ENCODE peak calls at places on chromosomes 16 and 17, in five cellular contexts. One of them, this sample, is unnamed.

GRCh38 chr16:820730-821129 is 20.2 kb upstream of the GNG13 start:
- DNase-seq in PC-9: no peak
- DNase-seq in neural progenitor cell: peak
- DNase-seq in HCT116: no peak
- DNase-seq in H9: no peak
- DNase-seq in this sample: no peak

GRCh38 chr17:74682028-74682427 is 30.7 kb downstream of the CD300LF start:
- DNase-seq in neural progenitor cell: no peak
- DNase-seq in H9: no peak
- DNase-seq in HCT116: no peak
- DNase-seq in PC-9: no peak
- DNase-seq in this sample: no peak

GRCh38 chr16:588639-588888 is 1.3 kb upstream of the RAB40C start:
- DNase-seq in HCT116: no peak
- DNase-seq in PC-9: peak
- DNase-seq in neural progenitor cell: peak
- DNase-seq in H9: no peak
- DNase-seq in this sample: peak

GRCh38 chr17:6589266-6589946 is 33.1 kb upstream of the PITPNM3 start:
- DNase-seq in PC-9: no peak
- DNase-seq in neural progenitor cell: no peak
- DNase-seq in HCT116: no peak
- DNase-seq in H9: no peak
- DNase-seq in this sample: no peak

GRCh38 chr17:20091161-20092029 is 82.2 kb downstream of the SPECC1 start:
- DNase-seq in PC-9: no peak
- DNase-seq in neural progenitor cell: no peak
- DNase-seq in HCT116: no peak
- DNase-seq in H9: no peak
- DNase-seq in this sample: peak

GRCh38 chr16:23905027-23905426 is 69.2 kb downstream of the PRKCB start:
- DNase-seq in neural progenitor cell: peak
- DNase-seq in HCT116: no peak
- DNase-seq in PC-9: peak
- DNase-seq in H9: peak
- DNase-seq in this sample: peak

GRCh38 chr16:85897384-85897783 is 1.6 kb upstream of the IRF8 start:
- DNase-seq in neural progenitor cell: no peak
- DNase-seq in H9: no peak
- DNase-seq in PC-9: no peak
- DNase-seq in HCT116: no peak
- DNase-seq in this sample: no peak

GRCh38 chr16:3443108-3444031 is at the start of the genes NAA60 and ZNF597:
- DNase-seq in HCT116: peak
- DNase-seq in PC-9: no peak
- DNase-seq in neural progenitor cell: peak
- DNase-seq in H9: peak
- DNase-seq in this sample: peak

GRCh38 chr16:27472091-27473020 is 70.4 kb downstream of the IL21R start:
- DNase-seq in HCT116: no peak
- DNase-seq in H9: no peak
- DNase-seq in PC-9: no peak
- DNase-seq in neural progenitor cell: no peak
- DNase-seq in this sample: peak

GRCh38 chr17:32610027-32610650 is 123.3 kb downstream of the CDK5R1 start:
- DNase-seq in HCT116: no peak
- DNase-seq in neural progenitor cell: peak
- DNase-seq in H9: peak
- DNase-seq in PC-9: no peak
- DNase-seq in this sample: no peak

GRCh38 chr16:30893082-30893743 is 664 bp downstream of the BCL7C start:
- DNase-seq in HCT116: no peak
- DNase-seq in H9: no peak
- DNase-seq in PC-9: no peak
- DNase-seq in neural progenitor cell: peak
- DNase-seq in this sample: no peak

GRCh38 chr16:19393226-19394074 is 24.2 kb upstream of the TMC5 start:
- DNase-seq in H9: no peak
- DNase-seq in PC-9: peak
- DNase-seq in neural progenitor cell: peak
- DNase-seq in HCT116: peak
- DNase-seq in this sample: peak

GRCh38 chr17:72931163-72931562 is 161.3 kb downstream of the SLC39A11 start:
- DNase-seq in HCT116: no peak
- DNase-seq in H9: peak
- DNase-seq in PC-9: no peak
- DNase-seq in neural progenitor cell: no peak
- DNase-seq in this sample: no peak

GRCh38 chr16:67277999-67278772 is 1.1 kb upstream of the PLEKHG4 start:
- DNase-seq in PC-9: no peak
- DNase-seq in HCT116: no peak
- DNase-seq in neural progenitor cell: no peak
- DNase-seq in H9: no peak
- DNase-seq in this sample: peak
- TF ChIP-seq CTCF in PC-9: no peak
- TF ChIP-seq CTCF in HCT116: no peak
- TF ChIP-seq CTCF in neural progenitor cell: no peak
- TF ChIP-seq CTCF in H9: no peak
- TF ChIP-seq CTCF in this sample: no peak

GRCh38 chr16:10989494-10989893 is 45.1 kb downstream of the CLEC16A start:
- DNase-seq in HCT116: no peak
- DNase-seq in neural progenitor cell: no peak
- DNase-seq in H9: no peak
- DNase-seq in PC-9: no peak
- DNase-seq in this sample: no peak
- H2AFZ ChIP-seq in HCT116: no peak
- H2AFZ ChIP-seq in neural progenitor cell: no peak
- H2AFZ ChIP-seq in H9: no peak
- H2AFZ ChIP-seq in PC-9: no peak
- H2AFZ ChIP-seq in this sample: no peak

GRCh38 chr17:16989953-16990860 is 18.3 kb upstream of the TNFRSF13B start:
- DNase-seq in H9: peak
- DNase-seq in HCT116: no peak
- DNase-seq in PC-9: no peak
- DNase-seq in neural progenitor cell: no peak
- DNase-seq in this sample: no peak
- H3K4me2 ChIP-seq in H9: no peak
- H3K4me2 ChIP-seq in HCT116: no peak
- H3K4me2 ChIP-seq in PC-9: no peak
- H3K4me2 ChIP-seq in neural progenitor cell: no peak
- H3K4me2 ChIP-seq in this sample: no peak

GRCh38 chr16:66898207-66898606 is 17.9 kb downstream of the PDP2 start:
- DNase-seq in neural progenitor cell: no peak
- DNase-seq in H9: no peak
- DNase-seq in PC-9: peak
- DNase-seq in HCT116: no peak
- DNase-seq in this sample: peak

GRCh38 chr16:66895999-66896398 is 15.7 kb downstream of the PDP2 start:
- DNase-seq in H9: no peak
- DNase-seq in PC-9: no peak
- DNase-seq in neural progenitor cell: no peak
- DNase-seq in HCT116: no peak
- DNase-seq in this sample: no peak

GRCh38 chr16:66894055-66894454 is 13.7 kb downstream of the PDP2 start:
- DNase-seq in neural progenitor cell: no peak
- DNase-seq in HCT116: no peak
- DNase-seq in H9: no peak
- DNase-seq in PC-9: no peak
- DNase-seq in this sample: no peak

GRCh38 chr16:66895697-66895995 is 15.3 kb downstream of the PDP2 start:
- DNase-seq in neural progenitor cell: no peak
- DNase-seq in PC-9: no peak
- DNase-seq in H9: no peak
- DNase-seq in HCT116: no peak
- DNase-seq in this sample: no peak

DNA sequence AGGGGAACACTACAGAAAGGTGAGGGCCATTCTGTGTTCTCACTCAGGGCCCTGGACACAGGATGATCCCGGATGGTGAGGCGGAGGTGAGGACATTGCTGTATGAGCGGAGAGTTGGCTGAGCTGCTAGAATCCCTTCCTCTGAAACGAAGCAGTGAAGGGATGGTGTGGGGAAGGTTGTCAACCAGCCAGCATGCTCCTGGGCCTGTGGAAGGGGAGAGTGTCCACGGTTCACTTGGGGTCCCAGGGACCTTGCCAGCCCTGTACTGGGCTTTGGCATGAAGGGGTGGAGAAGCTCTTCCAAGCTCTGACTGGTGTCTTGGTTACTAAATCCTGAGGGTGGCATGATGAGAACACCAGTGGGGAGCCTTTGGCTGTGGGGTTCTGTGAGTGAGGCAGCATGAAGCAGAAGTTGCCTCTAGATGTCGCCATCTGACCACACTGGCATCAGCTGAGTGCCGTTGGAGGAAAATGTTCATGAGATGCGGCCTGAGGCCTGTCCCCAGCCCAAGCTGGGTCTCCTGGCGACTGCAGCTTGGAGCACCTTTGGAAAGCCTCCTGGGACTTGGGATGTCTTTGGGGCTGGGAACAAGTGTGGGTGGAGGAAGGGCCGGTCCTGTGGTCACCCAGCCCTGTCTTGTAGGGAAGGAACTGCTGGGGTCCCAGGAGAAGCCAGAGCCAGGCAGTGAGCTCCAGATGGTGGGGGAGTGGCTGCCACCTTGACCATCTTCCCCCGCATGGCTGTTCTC is 14.8 kb downstream of the PDP2 start:
- DNase-seq in H9: peak
- DNase-seq in PC-9: no peak
- DNase-seq in HCT116: peak
- DNase-seq in neural progenitor cell: peak
- DNase-seq in this sample: peak
- TF ChIP-seq CTCF in H9: peak
- TF ChIP-seq CTCF in PC-9: peak
- TF ChIP-seq CTCF in HCT116: peak
- TF ChIP-seq CTCF in neural progenitor cell: peak
- TF ChIP-seq CTCF in this sample: peak

GRCh38 chr17:63930951-63931575 is 1.1 kb downstream of the CD79B start:
- DNase-seq in PC-9: no peak
- DNase-seq in H9: peak
- DNase-seq in HCT116: no peak
- DNase-seq in neural progenitor cell: peak
- DNase-seq in this sample: no peak
- H2AFZ ChIP-seq in PC-9: no peak
- H2AFZ ChIP-seq in H9: no peak
- H2AFZ ChIP-seq in HCT116: no peak
- H2AFZ ChIP-seq in neural progenitor cell: peak
- H2AFZ ChIP-seq in this sample: no peak

GRCh38 chr17:82863646-82863940 is 23.8 kb upstream of the ZNF750 start:
- DNase-seq in neural progenitor cell: no peak
- DNase-seq in PC-9: no peak
- DNase-seq in H9: no peak
- DNase-seq in HCT116: no peak
- DNase-seq in this sample: no peak
- H3K4me2 ChIP-seq in neural progenitor cell: no peak
- H3K4me2 ChIP-seq in PC-9: no peak
- H3K4me2 ChIP-seq in H9: no peak
- H3K4me2 ChIP-seq in HCT116: peak
- H3K4me2 ChIP-seq in this sample: no peak

GRCh38 chr16:10465821-10466220 is 80.0 kb downstream of the ATF7IP2 start:
- DNase-seq in neural progenitor cell: no peak
- DNase-seq in H9: no peak
- DNase-seq in HCT116: no peak
- DNase-seq in PC-9: no peak
- DNase-seq in this sample: no peak
- TF ChIP-seq CTCF in neural progenitor cell: no peak
- TF ChIP-seq CTCF in H9: no peak
- TF ChIP-seq CTCF in HCT116: no peak
- TF ChIP-seq CTCF in PC-9: no peak
- TF ChIP-seq CTCF in this sample: no peak

GRCh38 chr17:51121620-51122472 is 1.2 kb upstream of the SPAG9 start:
- DNase-seq in neural progenitor cell: peak
- DNase-seq in H9: peak
- DNase-seq in HCT116: peak
- DNase-seq in PC-9: peak
- DNase-seq in this sample: peak
- H2AFZ ChIP-seq in neural progenitor cell: peak
- H2AFZ ChIP-seq in H9: peak
- H2AFZ ChIP-seq in HCT116: peak
- H2AFZ ChIP-seq in PC-9: peak
- H2AFZ ChIP-seq in this sample: peak

DNA sequence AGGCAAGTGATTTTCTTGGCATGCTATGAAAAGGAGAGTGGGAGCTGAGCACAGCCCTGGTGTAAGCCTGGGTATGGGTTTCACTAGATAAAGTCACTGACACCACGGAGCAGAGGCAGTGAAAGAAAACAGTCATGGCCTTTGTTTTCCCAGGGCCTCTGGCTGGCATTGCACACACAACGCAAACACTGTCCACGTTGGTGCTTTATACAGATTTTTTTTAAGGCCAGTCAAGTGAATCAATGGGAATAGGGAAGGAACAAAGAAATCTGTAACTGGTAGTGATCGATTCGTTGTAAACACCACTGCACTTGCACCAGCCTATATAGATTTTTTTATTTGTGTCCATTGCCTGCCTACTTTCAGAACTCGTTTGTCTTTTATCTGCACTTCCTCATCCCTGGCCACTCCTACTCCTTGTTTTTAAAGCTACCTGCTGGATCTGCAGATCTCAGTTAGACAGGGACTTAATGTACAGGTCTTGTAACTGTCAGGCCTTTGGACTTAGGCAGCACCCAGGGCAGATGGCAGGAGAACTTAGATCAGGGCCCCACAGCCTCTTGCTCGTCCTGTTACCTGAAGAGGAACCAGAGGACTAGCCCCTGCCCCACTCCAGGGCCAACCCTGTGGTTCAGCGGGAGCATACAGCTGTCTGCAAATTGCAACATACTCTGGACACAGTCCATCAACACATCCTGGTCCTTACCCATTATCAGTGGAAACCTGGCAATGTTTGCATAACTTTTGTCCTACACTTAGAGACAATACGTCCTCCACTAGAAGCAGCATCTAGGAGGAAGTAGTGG is 10.6 kb upstream of the TMIGD1 start:
- DNase-seq in neural progenitor cell: no peak
- DNase-seq in PC-9: peak
- DNase-seq in H9: no peak
- DNase-seq in HCT116: no peak
- DNase-seq in this sample: peak
- H3K4me2 ChIP-seq in neural progenitor cell: no peak
- H3K4me2 ChIP-seq in PC-9: peak
- H3K4me2 ChIP-seq in H9: no peak
- H3K4me2 ChIP-seq in HCT116: no peak
- H3K4me2 ChIP-seq in this sample: no peak